ENCODE peak calls at places on chromosomes 12 and 14, in eight cellular contexts. M is Karpas-422, R is HCT116, P is GM23338, F is GM23248, Q is OCI-LY7, E is SK-N-SH, V is MM.1S. G is an unnamed sample. For H3K4me1 and H3K9me2, the result is how much of the 10 kb centered on the place peaks cover.

GRCh38 chr12:91139264-91139663 is 28.0 kb upstream of the LUM start:
- DNase-seq in F (no peak), V (no peak), M (no peak), E (peak), R (no peak), P (no peak), Q (no peak), G (no peak)

GRCh38 chr14:62711351-62712023 is 333.8 kb downstream of the KCNH5 start:
- DNase-seq in E (no peak), P (peak), F (no peak), M (no peak), Q (no peak), R (no peak), V (no peak), G (no peak)

GRCh38 chr14:29548948-29549370 is 378.7 kb downstream of the PRKD1 start:
- DNase-seq in Q (peak), M (peak), V (peak), E (peak), F (peak), R (peak), P (peak), G (peak)

GRCh38 chr12:10941916-10942607 is 3.0 kb upstream of the TAS2R14 start:
- DNase-seq in Q (no peak), F (no peak), E (no peak), P (peak), M (no peak), R (peak), V (peak), G (peak)

GRCh38 chr12:96427269-96427729 is 27.1 kb upstream of the CDK17 start:
- DNase-seq in F (peak), Q (no peak), V (no peak), E (peak), R (peak), P (no peak), M (no peak), G (peak)

GRCh38 chr12:52207106-52207505 is 15.3 kb upstream of the KRT80 start:
- DNase-seq in Q (no peak), R (no peak), V (no peak), E (peak), M (no peak), P (no peak), F (no peak), G (no peak)

GRCh38 chr14:22084393-22085281 is 411.0 kb upstream of the OR4E1 start:
- DNase-seq in Q (peak), E (peak), R (peak), V (peak), P (peak), M (peak), F (peak), G (peak)

GRCh38 chr12:104213952-104214351 is 1.6 kb upstream of the TXNRD1 start:
- DNase-seq in F (peak), E (peak), R (no peak), V (no peak), M (no peak), P (no peak), Q (no peak), G (peak)

GRCh38 chr12:18250313-18250916 is 10.9 kb upstream of the PIK3C2G start:
- DNase-seq in F (peak), E (peak), Q (peak), M (peak), V (peak), P (peak), R (peak), G (peak)

GRCh38 chr12:57612711-57613426 is 1.6 kb downstream of the ARHGEF25 start:
- DNase-seq in R (no peak), P (no peak), E (no peak), V (no peak), F (no peak), M (no peak), Q (no peak), G (no peak)

GRCh38 chr12:67382206-67382871 is 113.2 kb downstream of the CAND1 start:
- DNase-seq in Q (no peak), R (no peak), M (no peak), V (no peak), E (no peak), P (no peak), F (peak), G (no peak)

GRCh38 chr12:701896-702539 is 38.8 kb upstream of the NINJ2 start:
- DNase-seq in M (no peak), Q (no peak), P (no peak), R (no peak), F (no peak), V (no peak), E (no peak), G (no peak)

GRCh38 chr12:79143803-79144202 is 279.2 kb downstream of the SYT1 start:
- DNase-seq in E (no peak), F (no peak), Q (no peak), V (no peak), R (no peak), M (no peak), P (no peak), G (no peak)

GRCh38 chr14:74866708-74867389 is 9.1 kb downstream of the PROX2 start:
- DNase-seq in Q (no peak), V (no peak), P (no peak), M (no peak), F (no peak), R (no peak), E (no peak), G (no peak)

GRCh38 chr14:23704890-23705289 is 68.7 kb downstream of the DHRS2 start:
- DNase-seq in M (peak), V (no peak), Q (peak), P (peak), R (peak), F (no peak), E (no peak), G (peak)

GRCh38 chr14:99522025-99522401 is 40.8 kb downstream of the CCNK start:
- DNase-seq in R (no peak), P (no peak), M (no peak), E (no peak), F (no peak), V (no peak), Q (no peak), G (no peak)

GRCh38 chr14:44795725-44796124 is 166.0 kb downstream of the KLHL28 start:
- DNase-seq in P (peak), Q (no peak), F (no peak), E (no peak), R (no peak), V (no peak), M (no peak), G (peak)

GRCh38 chr14:94089479-94089878 is 8.4 kb downstream of the IFI27L1 start:
- DNase-seq in M (no peak), E (no peak), Q (no peak), F (no peak), R (no peak), P (no peak), V (no peak), G (peak)

GRCh38 chr14:93316716-93317115 is 16.1 kb downstream of the BTBD7 start:
- DNase-seq in P (no peak), R (no peak), F (peak), M (no peak), E (no peak), Q (no peak), V (no peak), G (no peak)

GRCh38 chr12:122123051-122123760 is 44.6 kb downstream of the MLXIP start:
- DNase-seq in V (peak), E (peak), M (peak), F (peak), R (peak), P (peak), Q (peak), G (peak)

GRCh38 chr12:79522237-79522636 is 168.5 kb downstream of the PAWR start:
- DNase-seq in F (no peak), V (no peak), Q (no peak), M (no peak), R (no peak), E (no peak), P (no peak), G (no peak)

GRCh38 chr14:102020058-102020971 is 55.9 kb downstream of the DYNC1H1 start:
- DNase-seq in Q (no peak), P (no peak), E (no peak), F (peak), M (no peak), V (no peak), R (no peak), G (peak)

GRCh38 chr14:52692248-52692962 is 3.0 kb downstream of the ERO1A start:
- DNase-seq in P (no peak), Q (peak), F (peak), R (no peak), M (no peak), V (no peak), E (peak), G (no peak)

GRCh38 chr14:99270491-99271287 is 1.3 kb downstream of the BCL11B start:
- DNase-seq in F (peak), R (no peak), M (no peak), P (peak), E (peak), V (no peak), Q (no peak), G (no peak)

GRCh38 chr12:6090786-6091185 is 33.7 kb downstream of the VWF start:
- DNase-seq in V (no peak), F (peak), P (no peak), E (no peak), M (no peak), R (no peak), Q (no peak), G (no peak)

GRCh38 chr14:39176263-39177167 is 1.5 kb downstream of the PNN start:
- DNase-seq in E (no peak), R (no peak), M (no peak), P (no peak), V (no peak), Q (no peak), F (no peak), G (no peak)
- H3K4me1 ChIP-seq in E (under half), R (under half), M (under half), P (under half), V (under half), Q (under half), F (under half), G (under half)

GRCh38 chr12:131850856-131851559 is 22.8 kb downstream of the MMP17 start:
- DNase-seq in V (no peak), R (no peak), P (no peak), E (no peak), Q (peak), F (no peak), M (peak), G (no peak)

GRCh38 chr12:131847456-131847855 is 19.3 kb downstream of the MMP17 start:
- DNase-seq in E (no peak), M (no peak), F (no peak), P (no peak), Q (no peak), V (peak), R (no peak), G (no peak)

GRCh38 chr12:131849700-131850553 is 21.7 kb downstream of the MMP17 start:
- DNase-seq in E (no peak), P (no peak), R (no peak), V (no peak), F (no peak), Q (no peak), M (no peak), G (no peak)

GRCh38 chr12:131851741-131852550 is 23.8 kb downstream of the MMP17 start:
- DNase-seq in E (no peak), V (no peak), R (no peak), Q (no peak), F (no peak), P (no peak), M (peak), G (no peak)

DNA sequence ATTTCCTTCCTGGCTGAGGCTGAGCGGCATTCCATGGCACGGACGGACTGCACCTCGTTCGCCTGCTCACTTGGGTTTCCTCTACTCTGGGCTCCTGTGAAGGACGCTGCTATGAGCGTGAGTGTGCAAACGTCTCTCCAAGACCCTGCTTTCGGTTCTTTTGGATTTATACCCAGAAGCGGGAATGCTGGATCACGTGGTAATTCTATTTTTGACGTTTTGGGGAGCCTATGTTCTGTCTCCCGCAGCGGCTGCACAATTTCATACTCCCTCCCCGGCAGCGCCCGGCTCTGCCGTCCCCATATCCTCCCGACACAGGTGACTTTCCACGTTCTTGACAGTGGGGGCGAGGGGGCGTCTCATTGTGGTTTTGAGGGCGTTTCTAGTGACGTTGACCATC is 20.6 kb downstream of the MMP17 start:
- DNase-seq in P (no peak), Q (no peak), R (no peak), F (no peak), V (no peak), E (no peak), M (no peak), G (no peak)
- H3K9me2 ChIP-seq in P (under half), Q (under half), R (under half), F (under half), V (under half), E (under half), M (under half), G (under half)

GRCh38 chr14:43793579-43793978 is 713.5 kb downstream of the FSCB start:
- DNase-seq in M (no peak), R (no peak), E (no peak), Q (no peak), P (no peak), F (no peak), V (no peak), G (no peak)
- H3K4me1 ChIP-seq in M (under half), R (under half), E (under half), Q (under half), P (under half), F (under half), V (under half), G (under half)

GRCh38 chr12:102423447-102423846 is 56.9 kb downstream of the IGF1 start:
- DNase-seq in E (no peak), Q (no peak), F (peak), V (no peak), P (no peak), M (no peak), R (no peak), G (no peak)
- H3K9me2 ChIP-seq in E (under half), Q (under half), F (under half), V (under half), P (under half), M (under half), R (under half), G (under half)

GRCh38 chr14:103526247-103526913 is 2.6 kb upstream of the TRMT61A start:
- DNase-seq in V (no peak), P (no peak), Q (no peak), M (no peak), F (no peak), R (no peak), E (no peak), G (no peak)
- H3K4me1 ChIP-seq in V (under half), P (under half), Q (under half), M (under half), F (under half), R (under half), E (under half), G (under half)

GRCh38 chr12:15910468-15910863 is 666 bp upstream of the DERA start:
- DNase-seq in R (no peak), E (no peak), Q (no peak), P (no peak), V (peak), M (peak), F (no peak), G (no peak)

GRCh38 chr12:15910864-15911696 is at the start of gene DERA:
- DNase-seq in Q (peak), V (peak), F (peak), M (peak), P (peak), R (peak), E (peak), G (peak)
- H3K9me2 ChIP-seq in Q (under half), V (under half), F (under half), M (under half), P (under half), R (under half), E (under half), G (under half)

GRCh38 chr12:95202691-95203476 is 14.4 kb downstream of the FGD6 start:
- DNase-seq in F (peak), V (peak), E (no peak), P (no peak), M (no peak), R (no peak), Q (no peak), G (peak)

GRCh38 chr12:95201056-95201670 is 16.1 kb downstream of the FGD6 start:
- DNase-seq in E (no peak), V (no peak), M (no peak), P (no peak), Q (no peak), R (no peak), F (peak), G (peak)

GRCh38 chr12:95198914-95199313 is 18.4 kb downstream of the FGD6 start:
- DNase-seq in P (peak), Q (no peak), V (no peak), R (no peak), E (no peak), F (no peak), M (peak), G (no peak)

GRCh38 chr12:95197636-95198035 is 19.6 kb downstream of the FGD6 start:
- DNase-seq in Q (no peak), P (no peak), E (no peak), R (no peak), F (no peak), V (no peak), M (peak), G (no peak)

GRCh38 chr12:95200128-95200973 is 16.9 kb downstream of the FGD6 start:
- DNase-seq in F (peak), E (no peak), Q (no peak), R (no peak), V (no peak), P (no peak), M (no peak), G (no peak)
- H3K4me1 ChIP-seq in F (half or more), E (under half), Q (half or more), R (half or more), V (under half), P (half or more), M (half or more), G (half or more)

GRCh38 chr12:116159175-116159574 is 118.3 kb downstream of the MED13L start:
- DNase-seq in P (no peak), Q (no peak), V (no peak), E (no peak), M (no peak), R (no peak), F (peak), G (no peak)
- H3K9me2 ChIP-seq in P (under half), Q (under half), V (under half), E (under half), M (under half), R (under half), F (under half), G (under half)

DNA sequence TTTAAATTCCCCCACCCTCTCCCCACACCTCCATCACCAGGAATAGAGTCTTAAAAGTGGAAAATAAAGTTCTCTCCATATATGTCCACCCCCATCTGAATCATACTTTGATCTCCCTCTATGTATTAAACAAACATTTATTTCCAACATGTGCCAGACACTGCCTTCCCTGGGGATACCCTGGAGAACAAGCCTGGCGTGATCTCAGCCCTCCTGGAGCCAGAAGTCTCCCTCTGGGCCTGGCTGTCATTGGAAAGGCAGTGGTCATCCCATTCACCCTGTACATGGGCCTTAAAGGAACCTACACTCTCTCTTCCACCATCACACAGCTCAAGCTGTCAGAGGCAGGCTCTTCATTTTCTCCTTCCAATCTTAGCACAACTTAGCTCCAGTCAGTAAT is 143.6 kb downstream of the EMP1 start:
- DNase-seq in P (no peak), R (no peak), Q (no peak), E (no peak), F (peak), M (no peak), V (no peak), G (peak)
- H3K4me1 ChIP-seq in P (under half), R (under half), Q (under half), E (under half), F (under half), M (under half), V (under half), G (under half)

DNA sequence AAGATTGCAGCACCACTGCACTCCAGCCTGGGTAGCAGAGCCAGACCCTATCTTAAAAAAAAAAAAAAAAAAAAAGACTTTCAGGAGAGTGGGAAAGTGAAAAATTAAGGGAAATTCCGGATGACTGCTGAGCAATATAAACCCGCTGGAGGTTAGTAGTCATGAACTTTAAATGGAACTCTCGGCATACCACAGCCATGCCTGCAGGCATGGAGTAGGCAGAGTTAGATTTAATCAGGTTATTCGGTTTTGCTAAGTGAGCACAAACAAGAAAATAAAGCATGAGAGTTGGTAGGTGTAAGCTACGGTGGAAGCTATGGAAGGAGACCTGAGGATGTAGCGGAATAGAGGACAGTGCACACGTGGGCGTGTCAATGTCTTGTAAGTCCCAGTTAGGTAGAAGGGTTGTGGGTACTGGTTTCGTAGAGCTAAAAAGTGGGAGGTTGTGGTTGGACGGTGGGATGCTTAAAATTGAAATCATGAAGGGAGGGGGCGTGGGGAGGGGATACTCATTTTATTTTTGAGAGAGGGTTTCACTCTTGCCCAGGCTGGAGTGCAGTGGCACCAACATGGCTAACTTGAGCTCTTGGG is 11.8 kb upstream of the TUBA1C start:
- DNase-seq in Q (no peak), R (no peak), F (no peak), P (no peak), E (no peak), V (no peak), M (no peak), G (no peak)
- H3K9me2 ChIP-seq in Q (under half), R (under half), F (under half), P (under half), E (under half), V (under half), M (under half), G (under half)